ENCODE peak calls at places on chromosome 13, in four cellular contexts. W is NCI-H1417, B is HFF-Myc, T is mucosa of descending colon. C is an unnamed sample.

GRCh38 chr13:34620073-34620858 is 321.8 kb upstream of the NBEA start:
- DNase-seq in B (no peak), T (no peak), W (no peak), C (no peak)

GRCh38 chr13:109922518-109922917 is 136.1 kb upstream of the IRS2 start:
- DNase-seq in W (no peak), B (no peak), T (no peak), C (no peak)

GRCh38 chr13:113643593-113643992 is 14.4 kb downstream of the ATP4B start:
- DNase-seq in B (no peak), W (no peak), T (no peak), C (no peak)

GRCh38 chr13:55999709-56000108 is 1141.0 kb upstream of the PRR20A start:
- DNase-seq in W (peak), T (no peak), B (no peak), C (no peak)

GRCh38 chr13:27822873-27823311 is 30.6 kb downstream of the GSX1 start:
- DNase-seq in T (no peak), B (no peak), W (no peak), C (no peak)

GRCh38 chr13:111338841-111339240 is 18.4 kb downstream of the TEX29 start:
- DNase-seq in W (no peak), T (no peak), B (no peak), C (no peak)

GRCh38 chr13:78060966-78061365 is 142.3 kb upstream of the EDNRB start:
- DNase-seq in B (no peak), T (no peak), W (no peak), C (no peak)

GRCh38 chr13:113975416-113975815 is 1.5 kb upstream of the C13orf46 start:
- DNase-seq in T (peak), W (no peak), B (no peak), C (no peak)

GRCh38 chr13:23695711-23696512 is 125.7 kb downstream of the TNFRSF19 start:
- DNase-seq in W (peak), T (peak), B (no peak), C (no peak)

GRCh38 chr13:70203661-70204229 is 95.5 kb upstream of the KLHL1 start:
- DNase-seq in T (no peak), B (no peak), W (peak), C (no peak)

GRCh38 chr13:110680852-110681251 is 25.1 kb downstream of the CARS2 start:
- DNase-seq in T (no peak), W (no peak), B (no peak), C (no peak)

GRCh38 chr13:97275775-97276501 is 53.8 kb downstream of the MBNL2 start:
- DNase-seq in T (no peak), B (no peak), W (no peak), C (no peak)

GRCh38 chr13:66425741-66426140 is 804.4 kb downstream of the PCDH9 start:
- DNase-seq in W (no peak), B (no peak), T (no peak), C (no peak)

GRCh38 chr13:100514788-100515409 is 73.7 kb downstream of the GGACT start:
- DNase-seq in T (peak), W (peak), B (peak), C (peak)

GRCh38 chr13:57557979-57558529 is 73.5 kb upstream of the PCDH17 start:
- DNase-seq in T (no peak), B (no peak), W (peak), C (no peak)

GRCh38 chr13:45447050-45447661 is 17.6 kb upstream of the COG3 start:
- DNase-seq in B (no peak), W (no peak), T (no peak), C (no peak)